ENCODE peak calls at places on chromosome 14, in ten cellular contexts. T is NT2/D1; G is IMR-90; H is activated CD4-positive, alpha-beta memory T cell treated with anti-CD3 and anti-CD28 coated beads for 36 hours; S is left lobe of liver; U is Right ventricle myocardium superior; I is fibroblast of gingiva; X is GM03348; R is A549; E is activated T-cell treated with anti-CD3 and anti-CD28 coated beads for 1 hour. Q is an unnamed sample.
A peak's percentile ranks its signal among the peaks of the same experiment; 100 is the strongest.

GRCh38 chr14:89586258-89587127 is 169.5 kb upstream of the FOXN3 start:
- DNase-seq in T (no peak), G (no peak), H (peak; percentile 13), S (no peak), U (no peak), I (no peak), X (no peak), R (no peak), E (no peak), Q (no peak)

GRCh38 chr14:102187044-102187443 is 47.3 kb downstream of the WDR20 start:
- DNase-seq in T (no peak), G (peak; percentile 87), H (no peak), S (no peak), U (no peak), I (peak; percentile 84), X (peak; percentile 83), R (peak; percentile 25), E (no peak), Q (no peak)

GRCh38 chr14:51081712-51082111 is 13.2 kb downstream of the TRIM9 start:
- DNase-seq in T (no peak), G (no peak), H (no peak), S (no peak), U (no peak), I (no peak), X (no peak), R (no peak), E (no peak), Q (no peak)

GRCh38 chr14:75630695-75631452 is 29.8 kb downstream of the ERG28 start:
- DNase-seq in T (peak; percentile 39), G (no peak), H (no peak), S (no peak), U (no peak), I (no peak), X (no peak), R (no peak), E (no peak), Q (no peak)

GRCh38 chr14:92340938-92341337 is 18.0 kb downstream of the SLC24A4 start:
- DNase-seq in T (no peak), G (no peak), H (peak; percentile 86), S (no peak), U (no peak), I (no peak), X (no peak), R (no peak), E (no peak), Q (no peak)

GRCh38 chr14:68891851-68892660 is 87.0 kb downstream of the ACTN1 start:
- DNase-seq in T (no peak), G (peak; percentile 80), H (no peak), S (no peak), U (no peak), I (no peak), X (peak; percentile 34), R (no peak), E (no peak), Q (no peak)

GRCh38 chr14:69260246-69260978 is 454 bp downstream of the GALNT16 start:
- DNase-seq in T (no peak), G (peak; percentile 4), H (peak; percentile 22), S (no peak), U (peak; percentile 50), I (no peak), X (peak; percentile 48), R (no peak), E (no peak), Q (no peak)

GRCh38 chr14:67240168-67240932 is 885 bp upstream of the PALS1 start:
- DNase-seq in T (no peak), G (peak; percentile 11), H (peak; percentile 47), S (peak; percentile 79), U (peak; percentile 73), I (peak; percentile 44), X (peak; percentile 64), R (peak; percentile 39), E (no peak), Q (peak; percentile 46)

GRCh38 chr14:74038015-74038859 is 19.1 kb downstream of the BBOF1 start:
- DNase-seq in T (peak; percentile 8), G (peak; percentile 64), H (no peak), S (no peak), U (no peak), I (peak; percentile 36), X (peak; percentile 61), R (peak; percentile 62), E (no peak), Q (peak; percentile 62)